ENCODE peak calls at places on chromosomes 6 and 20, in ten cellular contexts. One of them, this sample, is unnamed. For H3K4me1, the result is how much of the 10 kb centered on the place peaks cover.

GRCh38 chr6:90583179-90583578 is 3.7 kb downstream of the MAP3K7 start:
- DNase-seq in A673: no peak
- DNase-seq in OCI-LY7: no peak
- DNase-seq in fibroblast of lung: peak
- DNase-seq in tibial artery: no peak
- DNase-seq in IMR-90: peak
- DNase-seq in CD4-positive, alpha-beta memory T cell: no peak
- DNase-seq in adipocyte: no peak
- DNase-seq in ascending aorta: no peak
- DNase-seq in aorta: no peak
- DNase-seq in this sample: no peak

GRCh38 chr20:62381202-62381797 is 5.6 kb upstream of the RPS21 start:
- DNase-seq in A673: no peak
- DNase-seq in OCI-LY7: no peak
- DNase-seq in fibroblast of lung: peak
- DNase-seq in tibial artery: no peak
- DNase-seq in IMR-90: peak
- DNase-seq in CD4-positive, alpha-beta memory T cell: no peak
- DNase-seq in adipocyte: peak
- DNase-seq in ascending aorta: no peak
- DNase-seq in aorta: no peak
- DNase-seq in this sample: peak

GRCh38 chr6:133854167-133854632 is 34.7 kb upstream of the TCF21 start:
- DNase-seq in A673: no peak
- DNase-seq in OCI-LY7: no peak
- DNase-seq in fibroblast of lung: no peak
- DNase-seq in tibial artery: no peak
- DNase-seq in IMR-90: no peak
- DNase-seq in CD4-positive, alpha-beta memory T cell: no peak
- DNase-seq in adipocyte: no peak
- DNase-seq in ascending aorta: no peak
- DNase-seq in aorta: no peak
- DNase-seq in this sample: no peak

GRCh38 chr20:25310268-25310920 is 62.5 kb downstream of the PYGB start:
- DNase-seq in A673: peak
- DNase-seq in OCI-LY7: peak
- DNase-seq in fibroblast of lung: peak
- DNase-seq in tibial artery: peak
- DNase-seq in IMR-90: peak
- DNase-seq in CD4-positive, alpha-beta memory T cell: peak
- DNase-seq in adipocyte: peak
- DNase-seq in ascending aorta: peak
- DNase-seq in aorta: peak
- DNase-seq in this sample: peak

GRCh38 chr20:46063652-46064054 is 26.1 kb downstream of the NCOA5 start:
- DNase-seq in A673: no peak
- DNase-seq in OCI-LY7: no peak
- DNase-seq in fibroblast of lung: no peak
- DNase-seq in tibial artery: no peak
- DNase-seq in IMR-90: no peak
- DNase-seq in CD4-positive, alpha-beta memory T cell: no peak
- DNase-seq in adipocyte: no peak
- DNase-seq in ascending aorta: no peak
- DNase-seq in aorta: no peak
- DNase-seq in this sample: no peak

GRCh38 chr20:4067600-4068261 is 52.4 kb upstream of the RNF24 start:
- DNase-seq in A673: no peak
- DNase-seq in OCI-LY7: no peak
- DNase-seq in fibroblast of lung: peak
- DNase-seq in tibial artery: peak
- DNase-seq in IMR-90: peak
- DNase-seq in CD4-positive, alpha-beta memory T cell: no peak
- DNase-seq in adipocyte: peak
- DNase-seq in ascending aorta: no peak
- DNase-seq in aorta: no peak
- DNase-seq in this sample: no peak

GRCh38 chr6:74606488-74607135 is 599.2 kb downstream of the COL12A1 start:
- DNase-seq in A673: peak
- DNase-seq in OCI-LY7: no peak
- DNase-seq in fibroblast of lung: peak
- DNase-seq in tibial artery: no peak
- DNase-seq in IMR-90: peak
- DNase-seq in CD4-positive, alpha-beta memory T cell: no peak
- DNase-seq in adipocyte: peak
- DNase-seq in ascending aorta: no peak
- DNase-seq in aorta: no peak
- DNase-seq in this sample: no peak

GRCh38 chr20:58888103-58888502 is 35.6 kb downstream of the GNAS start:
- DNase-seq in A673: no peak
- DNase-seq in OCI-LY7: no peak
- DNase-seq in fibroblast of lung: no peak
- DNase-seq in tibial artery: no peak
- DNase-seq in IMR-90: no peak
- DNase-seq in CD4-positive, alpha-beta memory T cell: no peak
- DNase-seq in adipocyte: no peak
- DNase-seq in ascending aorta: no peak
- DNase-seq in aorta: no peak
- DNase-seq in this sample: no peak

GRCh38 chr6:10555625-10556309 is 34.6 kb downstream of the GCNT2 start:
- DNase-seq in A673: peak
- DNase-seq in OCI-LY7: no peak
- DNase-seq in fibroblast of lung: peak
- DNase-seq in tibial artery: peak
- DNase-seq in IMR-90: peak
- DNase-seq in CD4-positive, alpha-beta memory T cell: no peak
- DNase-seq in adipocyte: peak
- DNase-seq in ascending aorta: no peak
- DNase-seq in aorta: peak
- DNase-seq in this sample: peak

GRCh38 chr20:635609-636338 is 17.2 kb downstream of the SRXN1 start:
- DNase-seq in A673: no peak
- DNase-seq in OCI-LY7: no peak
- DNase-seq in fibroblast of lung: no peak
- DNase-seq in tibial artery: no peak
- DNase-seq in IMR-90: no peak
- DNase-seq in CD4-positive, alpha-beta memory T cell: no peak
- DNase-seq in adipocyte: no peak
- DNase-seq in ascending aorta: no peak
- DNase-seq in aorta: no peak
- DNase-seq in this sample: no peak

GRCh38 chr6:35713426-35713825 is 23.4 kb upstream of the ARMC12 start:
- DNase-seq in A673: no peak
- DNase-seq in OCI-LY7: peak
- DNase-seq in fibroblast of lung: no peak
- DNase-seq in tibial artery: no peak
- DNase-seq in IMR-90: no peak
- DNase-seq in CD4-positive, alpha-beta memory T cell: no peak
- DNase-seq in adipocyte: no peak
- DNase-seq in ascending aorta: no peak
- DNase-seq in aorta: no peak
- DNase-seq in this sample: no peak

GRCh38 chr6:1267790-1268762 is 43.8 kb upstream of the FOXQ1 start:
- DNase-seq in A673: no peak
- DNase-seq in OCI-LY7: no peak
- DNase-seq in fibroblast of lung: no peak
- DNase-seq in tibial artery: no peak
- DNase-seq in IMR-90: no peak
- DNase-seq in CD4-positive, alpha-beta memory T cell: no peak
- DNase-seq in adipocyte: no peak
- DNase-seq in ascending aorta: no peak
- DNase-seq in aorta: no peak
- DNase-seq in this sample: no peak

GRCh38 chr6:111746983-111747773 is 126.1 kb downstream of the FYN start:
- DNase-seq in A673: no peak
- DNase-seq in OCI-LY7: no peak
- DNase-seq in fibroblast of lung: no peak
- DNase-seq in tibial artery: no peak
- DNase-seq in IMR-90: no peak
- DNase-seq in CD4-positive, alpha-beta memory T cell: peak
- DNase-seq in adipocyte: no peak
- DNase-seq in ascending aorta: no peak
- DNase-seq in aorta: no peak
- DNase-seq in this sample: no peak

GRCh38 chr20:16158090-16158975 is 414.9 kb downstream of the KIF16B start:
- DNase-seq in A673: no peak
- DNase-seq in OCI-LY7: peak
- DNase-seq in fibroblast of lung: no peak
- DNase-seq in tibial artery: no peak
- DNase-seq in IMR-90: no peak
- DNase-seq in CD4-positive, alpha-beta memory T cell: no peak
- DNase-seq in adipocyte: no peak
- DNase-seq in ascending aorta: no peak
- DNase-seq in aorta: no peak
- DNase-seq in this sample: no peak

DNA sequence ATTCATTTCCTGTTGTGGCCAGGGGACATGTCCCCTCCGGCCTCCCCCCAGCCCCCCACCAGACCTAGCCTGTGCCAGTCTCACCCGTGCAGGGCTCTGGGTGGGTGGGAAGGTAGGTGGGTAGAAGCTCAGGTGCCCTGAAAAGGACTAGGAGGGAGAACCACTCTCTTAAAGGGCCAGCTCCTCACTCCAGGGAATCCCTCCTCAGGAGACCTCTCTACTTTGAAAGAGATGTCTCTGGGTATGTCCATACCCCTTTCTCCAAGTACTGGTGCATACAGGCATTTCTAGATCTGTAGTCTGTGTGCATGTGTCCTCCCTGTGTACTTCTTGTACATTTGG is 60.8 kb upstream of the EPB41L1 start:
- DNase-seq in A673: no peak
- DNase-seq in OCI-LY7: no peak
- DNase-seq in fibroblast of lung: no peak
- DNase-seq in tibial artery: no peak
- DNase-seq in IMR-90: no peak
- DNase-seq in CD4-positive, alpha-beta memory T cell: no peak
- DNase-seq in adipocyte: no peak
- DNase-seq in ascending aorta: no peak
- DNase-seq in aorta: no peak
- DNase-seq in this sample: no peak
- H3K4me1 ChIP-seq in A673: under half
- H3K4me1 ChIP-seq in OCI-LY7: under half
- H3K4me1 ChIP-seq in fibroblast of lung: under half
- H3K4me1 ChIP-seq in tibial artery: under half
- H3K4me1 ChIP-seq in IMR-90: under half
- H3K4me1 ChIP-seq in CD4-positive, alpha-beta memory T cell: under half
- H3K4me1 ChIP-seq in adipocyte: under half
- H3K4me1 ChIP-seq in ascending aorta: under half
- H3K4me1 ChIP-seq in aorta: under half
- H3K4me1 ChIP-seq in this sample: under half

DNA sequence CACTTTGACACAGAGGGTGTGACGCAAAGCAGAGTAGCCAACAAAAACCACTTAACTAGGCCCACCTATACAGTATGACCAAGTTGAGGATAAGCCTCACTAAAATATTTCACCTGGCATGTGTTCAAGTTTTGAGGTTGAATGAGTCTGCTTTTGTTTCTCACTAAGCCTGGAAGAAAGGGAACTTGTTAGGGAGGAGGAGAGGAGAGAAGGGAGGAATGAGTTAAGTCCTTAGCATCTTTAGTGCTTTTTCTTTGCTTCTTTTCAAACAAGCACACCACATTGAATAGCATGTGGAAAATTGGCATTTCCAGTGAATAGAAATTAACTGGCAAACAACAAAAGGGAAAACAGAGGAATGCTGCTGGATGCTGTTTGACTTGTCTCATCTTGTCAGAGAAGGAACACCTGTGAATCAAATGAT is 461.9 kb downstream of the GJA1 start:
- DNase-seq in A673: peak
- DNase-seq in OCI-LY7: no peak
- DNase-seq in fibroblast of lung: peak
- DNase-seq in tibial artery: no peak
- DNase-seq in IMR-90: peak
- DNase-seq in CD4-positive, alpha-beta memory T cell: no peak
- DNase-seq in adipocyte: peak
- DNase-seq in ascending aorta: no peak
- DNase-seq in aorta: no peak
- DNase-seq in this sample: no peak
- H3K4me1 ChIP-seq in A673: under half
- H3K4me1 ChIP-seq in OCI-LY7: under half
- H3K4me1 ChIP-seq in fibroblast of lung: under half
- H3K4me1 ChIP-seq in tibial artery: under half
- H3K4me1 ChIP-seq in IMR-90: under half
- H3K4me1 ChIP-seq in CD4-positive, alpha-beta memory T cell: under half
- H3K4me1 ChIP-seq in adipocyte: under half
- H3K4me1 ChIP-seq in ascending aorta: under half
- H3K4me1 ChIP-seq in aorta: under half
- H3K4me1 ChIP-seq in this sample: under half

GRCh38 chr6:63919556-63920110 is 284.0 kb downstream of the PHF3 start:
- DNase-seq in A673: no peak
- DNase-seq in OCI-LY7: no peak
- DNase-seq in fibroblast of lung: no peak
- DNase-seq in tibial artery: no peak
- DNase-seq in IMR-90: no peak
- DNase-seq in CD4-positive, alpha-beta memory T cell: no peak
- DNase-seq in adipocyte: no peak
- DNase-seq in ascending aorta: no peak
- DNase-seq in aorta: no peak
- DNase-seq in this sample: no peak
- H3K4me1 ChIP-seq in A673: under half
- H3K4me1 ChIP-seq in OCI-LY7: under half
- H3K4me1 ChIP-seq in fibroblast of lung: under half
- H3K4me1 ChIP-seq in tibial artery: under half
- H3K4me1 ChIP-seq in IMR-90: under half
- H3K4me1 ChIP-seq in CD4-positive, alpha-beta memory T cell: under half
- H3K4me1 ChIP-seq in adipocyte: under half
- H3K4me1 ChIP-seq in ascending aorta: under half
- H3K4me1 ChIP-seq in aorta: under half
- H3K4me1 ChIP-seq in this sample: under half

DNA sequence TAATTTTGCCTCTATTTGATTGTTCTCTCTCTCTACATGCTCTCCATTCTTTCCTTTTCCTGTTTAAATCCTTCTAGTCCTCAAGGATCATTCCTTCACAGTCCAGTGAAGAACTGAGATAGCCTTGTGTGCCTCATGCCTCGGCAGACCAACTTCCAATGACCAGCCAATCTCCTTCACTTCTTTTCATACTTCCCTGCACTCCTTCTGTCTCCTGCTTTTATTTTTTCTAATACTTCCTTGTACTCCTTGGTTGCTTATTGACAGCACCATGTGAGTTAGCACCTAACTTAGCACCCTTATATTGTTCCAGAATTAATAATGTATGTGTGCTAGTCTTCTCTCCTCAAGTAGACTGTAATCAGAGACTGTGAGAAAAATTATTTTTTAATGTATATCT is 246.8 kb downstream of the ADGRG6 start:
- DNase-seq in A673: no peak
- DNase-seq in OCI-LY7: no peak
- DNase-seq in fibroblast of lung: no peak
- DNase-seq in tibial artery: no peak
- DNase-seq in IMR-90: no peak
- DNase-seq in CD4-positive, alpha-beta memory T cell: no peak
- DNase-seq in adipocyte: no peak
- DNase-seq in ascending aorta: no peak
- DNase-seq in aorta: no peak
- DNase-seq in this sample: no peak
- H3K4me1 ChIP-seq in A673: under half
- H3K4me1 ChIP-seq in OCI-LY7: under half
- H3K4me1 ChIP-seq in fibroblast of lung: under half
- H3K4me1 ChIP-seq in tibial artery: under half
- H3K4me1 ChIP-seq in IMR-90: under half
- H3K4me1 ChIP-seq in CD4-positive, alpha-beta memory T cell: under half
- H3K4me1 ChIP-seq in adipocyte: under half
- H3K4me1 ChIP-seq in ascending aorta: under half
- H3K4me1 ChIP-seq in aorta: under half
- H3K4me1 ChIP-seq in this sample: under half

GRCh38 chr6:26477431-26477830 is 19.7 kb downstream of the BTN2A1 start:
- DNase-seq in A673: peak
- DNase-seq in OCI-LY7: no peak
- DNase-seq in fibroblast of lung: no peak
- DNase-seq in tibial artery: no peak
- DNase-seq in IMR-90: no peak
- DNase-seq in CD4-positive, alpha-beta memory T cell: no peak
- DNase-seq in adipocyte: no peak
- DNase-seq in ascending aorta: no peak
- DNase-seq in aorta: no peak
- DNase-seq in this sample: no peak
- H3K4me1 ChIP-seq in A673: under half
- H3K4me1 ChIP-seq in OCI-LY7: half or more
- H3K4me1 ChIP-seq in fibroblast of lung: under half
- H3K4me1 ChIP-seq in tibial artery: under half
- H3K4me1 ChIP-seq in IMR-90: under half
- H3K4me1 ChIP-seq in CD4-positive, alpha-beta memory T cell: half or more
- H3K4me1 ChIP-seq in adipocyte: under half
- H3K4me1 ChIP-seq in ascending aorta: under half
- H3K4me1 ChIP-seq in aorta: under half
- H3K4me1 ChIP-seq in this sample: under half